ENCODE peak calls at places on chromosome 6, in six cellular contexts. U is PC-9, E is upper lobe of right lung, V is choroid plexus epithelial cell, L is WTC11, W is retinal pigment epithelial cell. K is an unnamed sample.

GRCh38 chr6:40340957-40341356 is 246.2 kb downstream of the LRFN2 start:
- DNase-seq in L (no peak), W (no peak), V (no peak), U (no peak), E (no peak), K (no peak)

GRCh38 chr6:135087803-135088202 is 33.2 kb upstream of the HBS1L start:
- DNase-seq in L (no peak), W (no peak), V (peak), E (no peak), U (no peak), K (no peak)

GRCh38 chr6:122839477-122839876 is 50.4 kb downstream of the SMPDL3A start:
- DNase-seq in E (no peak), W (no peak), L (peak), V (peak), U (peak), K (no peak)

GRCh38 chr6:72422126-72422680 is 199.7 kb upstream of the KCNQ5 start:
- DNase-seq in W (no peak), L (no peak), U (no peak), V (no peak), E (no peak), K (no peak)

GRCh38 chr6:127267742-127268588 is 1.3 kb downstream of the RNF146 start:
- DNase-seq in E (no peak), W (no peak), V (peak), U (no peak), L (no peak), K (no peak)

GRCh38 chr6:35919827-35920751 is 809 bp downstream of the SRPK1 start:
- DNase-seq in L (peak), E (peak), U (peak), W (no peak), V (peak), K (no peak)

GRCh38 chr6:137471951-137472350 is 22.2 kb downstream of the OLIG3 start:
- DNase-seq in W (no peak), L (no peak), V (no peak), U (no peak), E (no peak), K (no peak)

GRCh38 chr6:105318660-105319059 is 84.2 kb downstream of the PREP start:
- DNase-seq in U (no peak), W (no peak), L (no peak), E (no peak), V (peak), K (no peak)

GRCh38 chr6:78599526-78599925 is 267.8 kb upstream of the IRAK1BP1 start:
- DNase-seq in V (no peak), E (no peak), W (no peak), L (no peak), U (no peak), K (no peak)

GRCh38 chr6:84764332-84765049 is at the start of gene TBX18:
- DNase-seq in U (no peak), L (peak), V (peak), E (peak), W (peak), K (peak)

GRCh38 chr6:101539510-101540245 is 146.2 kb downstream of the GRIK2 start:
- DNase-seq in W (peak), V (peak), E (no peak), U (no peak), L (no peak), K (no peak)

GRCh38 chr6:125165256-125165655 is 11.7 kb downstream of the TPD52L1 start:
- DNase-seq in U (no peak), V (no peak), W (no peak), L (no peak), E (no peak), K (no peak)

GRCh38 chr6:37068523-37069270 is 63.2 kb downstream of the FGD2 start:
- DNase-seq in E (no peak), L (no peak), U (no peak), V (no peak), W (no peak), K (no peak)

GRCh38 chr6:66558189-66558588 is 851.2 kb upstream of the EYS start:
- DNase-seq in E (no peak), U (no peak), L (no peak), W (no peak), V (peak), K (no peak)
- TF ChIP-seq CTCF in E (no peak), U (peak), L (no peak), W (no peak), V (peak), K (peak)

GRCh38 chr6:160386869-160387518 is 38.8 kb downstream of the SLC22A3 start:
- DNase-seq in U (peak), W (no peak), V (peak), E (no peak), L (no peak), K (no peak)
- TF ChIP-seq CTCF in U (no peak), W (peak), V (no peak), E (no peak), L (no peak), K (no peak)

DNA sequence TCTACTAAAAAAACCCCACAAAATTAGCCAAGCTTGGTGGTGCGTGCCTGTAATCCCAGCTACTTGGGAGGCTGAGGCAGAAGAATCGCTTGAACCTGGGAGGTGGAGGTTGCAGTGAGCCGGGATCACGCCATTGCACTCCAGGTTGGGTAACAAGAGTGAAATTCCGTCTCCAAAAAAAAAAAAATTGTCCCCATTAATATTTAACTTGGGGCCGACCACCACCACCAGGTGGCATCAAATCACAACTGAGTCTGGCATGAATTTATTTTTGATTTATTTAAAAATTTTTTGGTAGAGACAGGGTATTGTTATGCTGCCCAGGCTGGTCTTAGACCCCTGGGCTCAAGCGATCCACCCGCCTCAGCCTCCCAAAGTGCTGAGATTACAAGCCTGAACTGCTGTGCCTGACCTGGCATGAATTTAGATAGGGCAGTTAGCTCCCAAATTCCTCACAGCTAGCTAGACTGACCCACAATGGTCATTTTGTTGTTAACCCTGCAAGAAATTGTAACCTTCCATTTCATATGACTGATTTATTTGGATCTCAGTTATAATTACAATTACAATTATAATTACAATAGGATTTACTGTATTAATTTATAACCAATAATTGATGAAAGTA is 17.1 kb upstream of the BEND3 start:
- DNase-seq in V (peak), W (no peak), U (peak), E (no peak), L (no peak), K (no peak)
- TF ChIP-seq CTCF in V (peak), W (peak), U (peak), E (peak), L (peak), K (peak)

GRCh38 chr6:142888461-142888860 is 56.5 kb downstream of the HIVEP2 start:
- DNase-seq in W (no peak), L (no peak), V (no peak), U (no peak), E (no peak), K (no peak)
- TF ChIP-seq CTCF in W (no peak), L (no peak), V (no peak), U (no peak), E (no peak), K (no peak)

GRCh38 chr6:10420546-10421507 is 6.0 kb upstream of the TFAP2A start:
- DNase-seq in E (no peak), U (no peak), L (peak), V (no peak), W (no peak), K (no peak)
- TF ChIP-seq CTCF in E (no peak), U (no peak), L (no peak), V (no peak), W (peak), K (peak)

DNA sequence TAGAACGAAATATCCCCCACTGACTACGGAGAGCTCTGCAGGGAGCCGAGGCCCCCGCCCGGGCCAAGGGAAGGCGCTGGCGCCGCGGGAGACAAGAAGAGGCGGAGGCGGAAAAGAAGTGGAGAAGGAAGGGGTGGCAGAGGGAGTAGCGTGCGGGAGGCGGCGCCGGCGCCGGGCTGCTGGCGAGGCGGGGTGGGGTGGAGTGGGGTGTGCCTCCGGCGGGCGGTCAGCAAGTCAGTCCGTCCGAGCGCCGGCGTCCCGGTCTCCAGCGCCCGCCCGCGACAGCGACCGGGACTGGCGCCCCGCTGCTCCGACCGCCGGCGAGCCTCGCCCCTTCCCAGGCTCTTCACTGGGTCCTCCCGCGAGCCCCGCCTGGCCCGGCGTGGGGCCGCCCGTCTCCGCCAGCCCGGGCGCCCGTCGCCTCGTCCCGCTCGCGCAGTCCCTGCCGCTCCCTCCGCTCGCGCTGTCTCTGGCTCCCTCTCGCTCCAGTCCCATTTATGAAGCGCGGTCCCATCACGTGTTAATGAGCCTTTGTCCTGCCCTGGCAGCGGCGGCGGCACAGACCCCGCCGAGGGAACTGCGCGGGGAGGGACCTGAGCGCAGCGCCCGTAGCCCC is at the start of gene CNR1:
- DNase-seq in U (no peak), W (no peak), L (peak), E (peak), V (peak), K (peak)
- TF ChIP-seq CTCF in U (no peak), W (no peak), L (no peak), E (peak), V (no peak), K (peak)

GRCh38 chr6:51753635-51754034 is 333.8 kb downstream of the PKHD1 start:
- DNase-seq in E (peak), V (no peak), U (no peak), W (no peak), L (peak), K (no peak)
- TF ChIP-seq CTCF in E (peak), V (no peak), U (peak), W (peak), L (peak), K (peak)

DNA sequence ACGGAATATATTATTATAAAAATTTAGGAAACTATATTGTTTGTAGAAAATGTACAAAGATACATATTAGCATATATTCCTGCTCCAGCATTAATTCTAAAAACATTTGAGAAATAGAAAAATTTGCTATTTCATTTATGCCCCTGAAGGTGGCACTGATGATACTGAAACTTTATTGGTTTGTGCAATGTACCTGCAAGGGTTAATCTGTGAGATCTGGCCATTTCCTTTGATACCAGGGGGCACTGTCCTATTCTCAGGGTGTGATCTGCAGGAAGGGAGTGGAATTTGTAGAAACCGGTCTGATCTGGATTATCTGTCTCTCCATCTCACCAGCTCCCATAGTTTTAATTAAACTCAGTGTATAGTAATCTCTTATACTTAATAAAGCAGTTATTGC is 625.1 kb upstream of the IMPG1 start:
- DNase-seq in L (no peak), U (no peak), W (no peak), E (no peak), V (peak), K (no peak)
- TF ChIP-seq CTCF in L (no peak), U (no peak), W (peak), E (no peak), V (peak), K (peak)

GRCh38 chr6:33704215-33704817 is 7.2 kb downstream of the UQCC2 start:
- DNase-seq in E (peak), V (no peak), L (no peak), W (no peak), U (no peak), K (peak)
- TF ChIP-seq CTCF in E (no peak), V (no peak), L (no peak), W (no peak), U (no peak), K (no peak)